ENCODE peak calls at places on chromosome 22, in ten cellular contexts. P is fibroblast of pulmonary artery; N is activated T-helper 1 cell treated with anti-CD3 and anti-CD28 coated beads, Interleukin-12 subunit alpha, Interleukin-12 subunit beta, Interleukin-2, Interleukin-4 antibody, amounts not matched to agents 30 ng/mL and 10 ng/mL and 1 ng/mL, durations not matched to agents 14 hours and 24 hours and 36 hours; E is NCI-H1417; O is non-pigmented ciliary epithelial cell; C is heart left ventricle; R is foreskin fibroblast; D is mucosa of gallbladder; H is NCI-H187; Q is heart right ventricle. J is an unnamed sample.

GRCh38 chr22:22030493-22031182 is 48.1 kb upstream of the TOP3B start:
- DNase-seq in E (no peak), P (peak), D (no peak), C (no peak), Q (no peak), N (no peak), R (no peak), O (no peak), H (no peak), J (no peak)

GRCh38 chr22:43726296-43726695 is 85.8 kb downstream of the EFCAB6 start:
- DNase-seq in C (no peak), R (no peak), D (no peak), N (no peak), O (no peak), H (no peak), E (no peak), Q (no peak), P (peak), J (no peak)

GRCh38 chr22:17307566-17307965 is 61.7 kb upstream of the CECR2 start:
- DNase-seq in Q (no peak), P (no peak), E (no peak), H (no peak), O (no peak), D (no peak), R (no peak), N (no peak), C (no peak), J (no peak)

GRCh38 chr22:24975125-24975640 is 22.7 kb downstream of the KIAA1671 start:
- DNase-seq in E (no peak), R (no peak), Q (no peak), C (no peak), D (no peak), N (no peak), O (no peak), P (no peak), H (no peak), J (no peak)

GRCh38 chr22:47340851-47341436 is 578.5 kb downstream of the TBC1D22A start:
- DNase-seq in D (no peak), R (peak), H (no peak), Q (no peak), P (peak), E (no peak), O (no peak), C (no peak), N (no peak), J (no peak)

GRCh38 chr22:24423519-24424000 is 3.8 kb upstream of the ADORA2A start:
- DNase-seq in N (peak), O (no peak), R (no peak), D (no peak), Q (peak), C (peak), H (no peak), P (no peak), E (no peak), J (peak)

GRCh38 chr22:37186997-37187522 is 987 bp downstream of the C1QTNF6 start:
- DNase-seq in O (no peak), H (no peak), N (no peak), Q (no peak), D (no peak), P (peak), R (no peak), C (no peak), E (no peak), J (no peak)

GRCh38 chr22:29073618-29074275 is 912 bp downstream of the KREMEN1 start:
- DNase-seq in R (no peak), N (no peak), C (peak), D (peak), O (no peak), Q (peak), E (no peak), H (no peak), P (no peak), J (peak)

GRCh38 chr22:17436382-17436951 is 67.2 kb downstream of the CECR2 start:
- DNase-seq in O (no peak), Q (peak), P (peak), E (no peak), D (no peak), R (no peak), C (no peak), N (no peak), H (no peak), J (no peak)

GRCh38 chr22:35328472-35328885 is 28.8 kb downstream of the TOM1 start:
- DNase-seq in O (no peak), C (no peak), N (no peak), D (peak), P (no peak), E (no peak), R (no peak), Q (no peak), H (no peak), J (no peak)

GRCh38 chr22:20509344-20510047 is 2.1 kb downstream of the MED15 start:
- DNase-seq in E (no peak), H (no peak), P (peak), O (peak), R (peak), D (peak), Q (peak), C (no peak), N (peak), J (peak)

GRCh38 chr22:32897400-32897799 is 95.9 kb downstream of the TIMP3 start:
- DNase-seq in E (no peak), D (no peak), P (peak), H (no peak), Q (no peak), N (no peak), R (no peak), O (no peak), C (no peak), J (no peak)

GRCh38 chr22:19522881-19523239 is 1.4 kb downstream of the CLDN5 start:
- DNase-seq in O (no peak), R (no peak), D (no peak), C (no peak), H (no peak), Q (no peak), P (no peak), N (no peak), E (no peak), J (no peak)

GRCh38 chr22:44338906-44339305 is 26.2 kb upstream of the SHISAL1 start:
- DNase-seq in C (no peak), P (no peak), O (no peak), D (no peak), R (no peak), Q (no peak), H (no peak), N (no peak), E (peak), J (no peak)

GRCh38 chr22:25775501-25775900 is 33.5 kb downstream of the MYO18B start:
- DNase-seq in C (no peak), E (no peak), O (no peak), Q (no peak), N (no peak), H (no peak), R (no peak), D (no peak), P (no peak), J (no peak)

GRCh38 chr22:23689414-23689813 is 1.4 kb upstream of the RGL4 start:
- DNase-seq in Q (no peak), N (no peak), E (no peak), C (no peak), D (no peak), R (no peak), P (no peak), H (no peak), O (no peak), J (no peak)

GRCh38 chr22:27223317-27224177 is 566.2 kb downstream of the MIAT start:
- DNase-seq in R (peak), D (no peak), C (no peak), O (peak), N (no peak), Q (no peak), H (no peak), P (peak), E (no peak), J (no peak)

GRCh38 chr22:49770454-49771265 is 57.0 kb downstream of the BRD1 start:
- DNase-seq in R (no peak), D (no peak), P (no peak), Q (no peak), E (no peak), N (no peak), H (no peak), C (peak), O (no peak), J (no peak)

GRCh38 chr22:27381960-27382742 is 419.4 kb downstream of the MN1 start:
- DNase-seq in D (peak), H (no peak), O (no peak), C (no peak), N (no peak), E (no peak), P (no peak), R (no peak), Q (no peak), J (no peak)

GRCh38 chr22:41320416-41321240 is 19.3 kb downstream of the ZC3H7B start:
- DNase-seq in Q (no peak), R (no peak), E (no peak), N (no peak), H (no peak), C (no peak), D (no peak), P (no peak), O (no peak), J (no peak)

GRCh38 chr22:31075961-31076360 is 5.2 kb upstream of the SMTN start:
- DNase-seq in O (no peak), C (peak), E (no peak), D (peak), P (peak), N (no peak), Q (peak), R (peak), H (no peak), J (no peak)

GRCh38 chr22:21754523-21755128 is 19.0 kb upstream of the YPEL1 start:
- DNase-seq in O (no peak), D (no peak), P (peak), Q (no peak), C (no peak), E (no peak), R (peak), N (no peak), H (no peak), J (no peak)

GRCh38 chr22:32725369-32725988 is 76.0 kb upstream of the TIMP3 start:
- DNase-seq in O (no peak), C (no peak), H (no peak), N (no peak), P (no peak), D (no peak), R (no peak), Q (no peak), E (no peak), J (no peak)

GRCh38 chr22:26857169-26857568 is 199.8 kb downstream of the MIAT start:
- DNase-seq in P (no peak), R (no peak), D (no peak), C (no peak), E (no peak), Q (no peak), N (no peak), O (no peak), H (no peak), J (no peak)

GRCh38 chr22:37480387-37481346 is 5.5 kb downstream of the MFNG start:
- DNase-seq in N (no peak), Q (no peak), R (no peak), H (no peak), C (no peak), P (no peak), O (no peak), D (no peak), E (no peak), J (no peak)

GRCh38 chr22:17997456-17997855 is 26.9 kb downstream of the MICAL3 start:
- DNase-seq in P (no peak), D (no peak), R (no peak), N (no peak), E (no peak), Q (no peak), H (no peak), C (no peak), O (no peak), J (no peak)

GRCh38 chr22:49726701-49727101 is 101.0 kb downstream of the BRD1 start:
- DNase-seq in R (no peak), Q (no peak), O (no peak), D (no peak), E (no peak), P (no peak), C (no peak), H (no peak), N (no peak), J (no peak)

GRCh38 chr22:41052661-41053490 is 39.5 kb upstream of the EP300 start:
- DNase-seq in Q (no peak), E (no peak), R (peak), H (no peak), N (no peak), D (no peak), O (peak), P (peak), C (no peak), J (no peak)

GRCh38 chr22:38824587-38824986 is 19.2 kb downstream of the NPTXR start:
- DNase-seq in P (peak), N (peak), O (peak), Q (peak), E (no peak), R (peak), H (no peak), C (no peak), D (peak), J (peak)

J was measured in stimulated activated naive CD8-positive, alpha-beta T cell treated with anti-CD3 and anti-CD28 coated beads, Interleukin-15, amount 100 ng/mL, for 72 hours.